ENCODE peak calls at places on chromosomes 4 and X, in nine cellular contexts. H is sciatic nerve; T is left colon; Y is A172; N is effector memory CD8-positive, alpha-beta T cell; Q is caudate nucleus; U is stimulated activated naive B cell treated with anti-CD40 and anti-IgM and Interleukin-4, amounts not matched to agents 10 μg/mL and 1 μg/mL and 100 μg/mL, for 72 hours; X is activated naive CD4-positive, alpha-beta T cell treated with anti-CD3 and anti-CD28 coated beads, Interleukin-2, amount 50 U/mL, for 72 hours; L is kidney glomerular epithelial cell. C is an unnamed sample.

GRCh38 chrX:16903274-16904019 is 33.3 kb upstream of the RBBP7 start:
- DNase-seq in H (no peak), T (no peak), Y (no peak), N (no peak), Q (no peak), U (no peak), X (no peak), L (no peak), C (no peak)

GRCh38 chr4:10196191-10196590 is 79.6 kb upstream of the WDR1 start:
- DNase-seq in H (no peak), T (no peak), Y (no peak), N (no peak), Q (no peak), U (no peak), X (no peak), L (no peak), C (no peak)

GRCh38 chrX:135974279-135974856 is 580 bp upstream of the MMGT1 start:
- DNase-seq in H (peak; percentile 85), T (peak; percentile 77), Y (peak; percentile 0), N (peak; percentile 21), Q (peak; percentile 86), U (no peak), X (no peak), L (no peak), C (peak; percentile 84)

GRCh38 chr4:149173241-149174013 is 642.2 kb downstream of the IQCM start:
- DNase-seq in H (no peak), T (no peak), Y (no peak), N (no peak), Q (no peak), U (no peak), X (no peak), L (no peak), C (no peak)

GRCh38 chr4:149914521-149915115 is 99.0 kb upstream of the IQCM start:
- DNase-seq in H (no peak), T (peak; percentile 58), Y (peak; percentile 70), N (no peak), Q (no peak), U (peak; percentile 13), X (no peak), L (peak; percentile 45), C (peak; percentile 11)

GRCh38 chr4:85402371-85402770 is 72.6 kb upstream of the ARHGAP24 start:
- DNase-seq in H (no peak), T (no peak), Y (no peak), N (no peak), Q (no peak), U (no peak), X (no peak), L (peak; percentile 94), C (no peak)

GRCh38 chr4:183495182-183495581 is 9.7 kb upstream of the ING2 start:
- DNase-seq in H (no peak), T (no peak), Y (no peak), N (no peak), Q (no peak), U (no peak), X (no peak), L (no peak), C (no peak)

GRCh38 chr4:26022346-26022891 is 108.4 kb downstream of the SMIM20 start:
- DNase-seq in H (no peak), T (no peak), Y (peak; percentile 48), N (no peak), Q (no peak), U (no peak), X (no peak), L (peak; percentile 22), C (no peak)

GRCh38 chrX:70030242-70030823 is 19.4 kb downstream of the AWAT2 start:
- DNase-seq in H (no peak), T (peak; percentile 18), Y (peak; percentile 55), N (peak; percentile 7), Q (no peak), U (peak; percentile 23), X (no peak), L (no peak), C (peak; percentile 61)

GRCh38 chr4:70651864-70652506 is 14.3 kb downstream of the JCHAIN start:
- DNase-seq in H (no peak), T (no peak), Y (peak; percentile 13), N (no peak), Q (no peak), U (no peak), X (no peak), L (peak; percentile 61), C (peak; percentile 36)

GRCh38 chr4:153748378-153748777 is 11.4 kb downstream of the RNF175 start:
- DNase-seq in H (no peak), T (no peak), Y (peak; percentile 71), N (no peak), Q (no peak), U (no peak), X (no peak), L (peak; percentile 76), C (no peak)

GRCh38 chr4:79913581-79913980 is 159.4 kb downstream of the ANTXR2 start:
- DNase-seq in H (no peak), T (no peak), Y (peak; percentile 14), N (no peak), Q (no peak), U (no peak), X (no peak), L (peak; percentile 10), C (no peak)

GRCh38 chr4:68871772-68872441 is 56.1 kb downstream of the UGT2B10 start:
- DNase-seq in H (no peak), T (no peak), Y (no peak), N (no peak), Q (no peak), U (no peak), X (no peak), L (no peak), C (no peak)

C was measured in G401.